ENCODE peak calls at places on chromosomes 12 and 14, in five cellular contexts. Z, B, P, X and O are unnamed samples.

GRCh38 chr12:11875414-11875935 is 195.3 kb upstream of the BCL2L14 start:
- DNase-seq in Z (no peak), P (no peak), B (no peak), X (no peak), O (no peak)

GRCh38 chr12:112939761-112940357 is 1.6 kb downstream of the OAS3 start:
- DNase-seq in X (no peak), B (no peak), P (no peak), Z (no peak), O (no peak)

GRCh38 chr14:103372552-103373304 is 12.5 kb upstream of the MARK3 start:
- DNase-seq in X (no peak), P (no peak), Z (no peak), B (peak; percentile 96), O (no peak)

GRCh38 chr14:71592361-71592760 is 339.9 kb upstream of the RGS6 start:
- DNase-seq in X (no peak), Z (no peak), P (no peak), B (no peak), O (no peak)

GRCh38 chr14:21072102-21072501 is 2.0 kb downstream of the ARHGEF40 start:
- DNase-seq in X (no peak), Z (no peak), B (no peak), P (no peak), O (no peak)

GRCh38 chr14:72680853-72681640 is 212.9 kb downstream of the DPF3 start:
- DNase-seq in X (no peak), Z (no peak), P (no peak), B (no peak), O (no peak)

GRCh38 chr12:4282103-4282891 is 8.7 kb downstream of the CCND2 start:
- DNase-seq in Z (no peak), B (no peak), X (no peak), P (no peak), O (no peak)

GRCh38 chr12:123071401-123072304 is 79.2 kb downstream of the PITPNM2 start:
- DNase-seq in Z (no peak), P (no peak), X (no peak), B (no peak), O (no peak)

GRCh38 chr14:99205086-99205688 is 66.8 kb downstream of the BCL11B start:
- DNase-seq in B (no peak), P (no peak), Z (no peak), X (no peak), O (no peak)

GRCh38 chr12:39395866-39396265 is 47.1 kb downstream of the KIF21A start:
- DNase-seq in P (no peak), B (no peak), X (no peak), Z (no peak), O (no peak)

GRCh38 chr12:45234134-45234865 is 18.4 kb downstream of the ANO6 start:
- DNase-seq in Z (no peak), P (no peak), B (no peak), X (no peak), O (no peak)

GRCh38 chr12:24860546-24860945 is 88.4 kb downstream of the BCAT1 start:
- DNase-seq in B (no peak), P (no peak), Z (no peak), X (no peak), O (no peak)

GRCh38 chr12:132131952-132132351 is 12.2 kb downstream of the DDX51 start:
- DNase-seq in P (no peak), X (no peak), B (no peak), Z (no peak), O (no peak)

GRCh38 chr14:98742001-98742400 is 530.0 kb downstream of the BCL11B start:
- DNase-seq in B (no peak), P (no peak), Z (no peak), X (no peak), O (no peak)

GRCh38 chr14:23187925-23188324 is 4.5 kb upstream of the SLC7A8 start:
- DNase-seq in Z (no peak), P (no peak), B (no peak), X (no peak), O (no peak)

GRCh38 chr12:100372846-100373245 is 16.0 kb downstream of the SLC17A8 start:
- DNase-seq in B (no peak), Z (no peak), X (no peak), P (no peak), O (no peak)

GRCh38 chr12:56137853-56138571 is 9.9 kb downstream of the ESYT1 start:
- DNase-seq in P (no peak), X (no peak), B (no peak), Z (no peak), O (no peak)

GRCh38 chr12:10641735-10642500 is 28.5 kb upstream of the MAGOHB start:
- DNase-seq in B (no peak), P (no peak), Z (peak; percentile 49), X (no peak), O (no peak)

GRCh38 chr14:99273025-99273723 is 1.2 kb upstream of the BCL11B start:
- DNase-seq in Z (peak; percentile 63), B (no peak), P (no peak), X (no peak), O (peak; percentile 67)

GRCh38 chr12:107929436-107929835 is 154.9 kb downstream of the ASCL4 start:
- DNase-seq in Z (no peak), X (no peak), B (no peak), P (no peak), O (no peak)

GRCh38 chr12:47071241-47071852 is 8.1 kb upstream of the PCED1B start:
- DNase-seq in B (no peak), P (no peak), Z (no peak), X (no peak), O (no peak)

GRCh38 chr12:64673490-64674169 is 63.3 kb downstream of the RASSF3 start:
- DNase-seq in Z (no peak), X (no peak), P (no peak), B (no peak), O (no peak)

GRCh38 chr14:90837355-90837754 is 21.1 kb upstream of the TTC7B start:
- DNase-seq in X (no peak), Z (no peak), P (no peak), B (peak; percentile 19), O (no peak)

GRCh38 chr12:131912526-131913274 is 16.4 kb upstream of the PUS1 start:
- DNase-seq in B (peak; percentile 79), Z (peak; percentile 42), X (no peak), P (no peak), O (no peak)

GRCh38 chr14:35766036-35766699 is 42.9 kb downstream of the RALGAPA1 start:
- DNase-seq in X (no peak), P (no peak), B (no peak), Z (no peak), O (no peak)

GRCh38 chr12:116187158-116187511 is 90.4 kb downstream of the MED13L start:
- DNase-seq in B (no peak), P (no peak), Z (no peak), X (no peak), O (no peak)
- H3K4me3 ChIP-seq in B (no peak overlapping the region), P (no peak overlapping the region), Z (no peak overlapping the region), X (no peak overlapping the region), O (no peak overlapping the region)

DNA sequence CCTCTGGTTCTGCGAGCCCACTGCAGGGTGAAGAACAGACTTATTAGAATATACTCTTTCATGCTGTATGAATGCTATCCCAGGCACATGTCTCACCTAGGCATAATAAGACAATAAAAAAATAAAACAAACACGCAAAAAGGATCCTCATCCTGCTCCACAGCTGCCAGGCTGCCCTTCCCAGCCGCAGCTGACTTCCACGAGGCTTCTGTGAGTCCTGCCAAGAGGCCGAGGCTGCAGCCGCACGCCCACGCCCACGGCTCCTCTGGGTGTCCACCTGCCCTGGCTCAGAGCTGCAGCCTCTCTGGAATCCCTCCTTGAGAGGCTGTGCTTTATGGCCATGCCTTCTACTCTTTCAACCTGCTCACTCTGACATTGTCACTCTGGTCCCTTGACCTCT is 6.9 kb downstream of the SMIM41 start:
- DNase-seq in B (no peak), P (no peak), X (no peak), Z (no peak), O (no peak)
- H3K4me1 ChIP-seq in B (no peaks in the 10 kb centered on the region), P (peaks cover 3% of the 10 kb centered on the region), X (peaks cover 7% of the 10 kb centered on the region), Z (peaks cover 11% of the 10 kb centered on the region), O (peaks cover 9% of the 10 kb centered on the region)

DNA sequence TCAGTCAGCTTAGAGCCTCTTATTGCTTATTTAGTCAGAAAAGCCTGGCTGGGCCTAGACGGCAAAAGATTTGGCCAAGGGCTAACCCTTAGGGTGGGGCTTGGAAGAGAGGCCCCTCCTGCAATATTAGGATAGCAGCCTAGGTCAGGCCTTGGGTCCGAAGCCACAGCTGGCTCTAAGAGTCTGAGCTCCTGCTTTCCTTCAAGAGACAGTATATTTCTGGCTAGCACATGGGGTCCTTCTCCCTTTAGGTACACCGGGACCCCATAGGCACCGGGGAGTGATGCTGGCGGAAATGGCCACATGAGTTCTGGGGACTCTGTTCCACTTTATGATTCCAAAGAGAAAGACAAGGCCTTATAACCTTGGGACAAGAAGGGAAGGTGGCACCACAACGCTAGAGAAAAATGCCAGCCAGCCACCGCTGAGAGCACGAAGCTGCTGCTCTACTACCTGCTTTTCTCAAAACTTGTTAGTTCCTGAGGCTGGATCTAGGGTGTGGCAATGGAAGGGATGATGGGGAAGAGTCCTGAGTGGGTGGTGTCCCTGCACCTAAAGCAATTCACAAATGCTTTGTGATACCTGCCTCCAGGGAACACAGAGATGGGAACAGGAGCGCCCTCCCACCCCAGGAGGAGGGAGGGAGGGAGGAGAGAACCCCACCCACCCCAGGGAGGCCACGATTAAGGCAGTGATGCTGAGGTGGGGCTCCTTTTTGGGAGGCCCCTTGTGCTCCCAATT is 3.1 kb upstream of the AVIL start:
- DNase-seq in Z (no peak), P (no peak), X (no peak), B (no peak), O (no peak)
- H3K27ac ChIP-seq in Z (no peak overlapping the region), P (no peak overlapping the region), X (no peak overlapping the region), B (no peak overlapping the region), O (no peak overlapping the region)

DNA sequence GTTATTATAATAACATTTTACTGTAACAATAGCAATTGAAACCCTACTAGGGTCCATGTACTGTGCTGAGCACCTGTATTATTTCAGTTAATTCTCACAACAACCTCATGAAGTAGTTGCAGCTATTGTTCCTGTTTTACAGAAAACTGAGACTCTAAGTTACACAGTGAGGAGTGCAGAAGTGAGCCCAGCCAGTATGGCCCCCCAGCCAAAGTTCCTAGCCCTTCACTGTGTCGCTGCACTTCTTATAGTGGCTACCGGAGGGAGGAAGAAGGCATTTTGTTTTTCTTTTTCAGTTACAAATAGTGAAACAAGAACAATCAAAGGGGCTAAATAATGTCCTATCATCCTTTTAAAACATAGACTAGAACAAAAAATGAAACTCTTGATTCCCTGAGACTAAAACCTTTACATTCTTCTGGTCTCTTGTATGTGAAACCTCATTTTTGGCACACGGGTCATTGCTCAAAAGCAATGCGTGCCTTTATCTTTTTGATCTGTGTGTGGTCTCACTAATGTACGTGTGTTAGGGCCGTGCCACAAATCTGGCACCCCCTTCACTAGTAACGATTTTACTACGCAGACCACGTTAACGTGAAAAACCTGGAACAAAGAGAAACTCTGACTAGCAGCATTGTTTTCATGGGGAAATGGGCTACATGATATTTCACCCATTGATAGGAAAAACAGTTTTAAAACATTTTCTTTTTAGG is 88.7 kb downstream of the LLPH start:
- DNase-seq in P (no peak), Z (no peak), B (no peak), X (no peak), O (no peak)
- H3K4me3 ChIP-seq in P (no peak overlapping the region), Z (no peak overlapping the region), B (no peak overlapping the region), X (no peak overlapping the region), O (no peak overlapping the region)